ENCODE peak calls at places on chromosomes 16 and 17, in nine cellular contexts. A is uterus, H is A549, P is heart left ventricle, G is heart right ventricle, K is fibroblast of mammary gland, R is DND-41, E is cardiac muscle cell, Q is fibroblast of the aortic adventitia. N is an unnamed sample.

GRCh38 chr17:79104898-79105600 is 30.4 kb downstream of the ENGASE start:
- DNase-seq in P (no peak), H (no peak), E (no peak), K (no peak), A (no peak), R (no peak), G (no peak), Q (no peak), N (no peak)

GRCh38 chr17:32486091-32486700 is 597 bp upstream of the CDK5R1 start:
- DNase-seq in P (peak), A (peak), K (peak), R (peak), Q (peak), E (peak), H (peak), G (peak), N (peak)

GRCh38 chr16:78605548-78606097 is 506.2 kb downstream of the WWOX start:
- DNase-seq in H (no peak), E (no peak), K (no peak), G (no peak), Q (no peak), A (no peak), R (no peak), P (no peak), N (no peak)

GRCh38 chr16:18834873-18835272 is 33.5 kb upstream of the ARL6IP1 start:
- DNase-seq in Q (no peak), R (no peak), E (no peak), A (no peak), H (no peak), G (no peak), K (no peak), P (no peak), N (no peak)

GRCh38 chr16:61681124-61681523 is 355.1 kb downstream of the CDH8 start:
- DNase-seq in A (no peak), E (no peak), P (no peak), K (no peak), Q (no peak), H (no peak), G (no peak), R (no peak), N (no peak)

GRCh38 chr17:50955160-50955559 is 89.0 kb upstream of the TOB1 start:
- DNase-seq in G (no peak), H (no peak), Q (no peak), R (no peak), A (no peak), K (no peak), E (no peak), P (no peak), N (no peak)

GRCh38 chr16:31505483-31505882 is 2.7 kb downstream of the RUSF1 start:
- DNase-seq in H (no peak), Q (no peak), P (no peak), G (no peak), E (no peak), R (no peak), K (no peak), A (no peak), N (no peak)

GRCh38 chr16:86016201-86016965 is 117.4 kb downstream of the IRF8 start:
- DNase-seq in G (no peak), A (no peak), E (peak), R (peak), K (peak), Q (peak), H (peak), P (peak), N (peak)

GRCh38 chr17:7557825-7558543 is 566 bp upstream of the TNFSF13 start:
- DNase-seq in Q (peak), R (no peak), P (peak), E (peak), A (peak), G (peak), H (no peak), K (peak), N (peak)

GRCh38 chr17:82865996-82866395 is 26.2 kb upstream of the ZNF750 start:
- DNase-seq in P (no peak), A (no peak), K (no peak), E (no peak), R (peak), H (no peak), G (no peak), Q (no peak), N (peak)

GRCh38 chr17:48335858-48336500 is 94.0 kb downstream of the SKAP1 start:
- DNase-seq in G (no peak), P (no peak), Q (peak), A (no peak), H (peak), R (no peak), E (peak), K (peak), N (peak)

GRCh38 chr17:77783991-77784820 is 174.3 kb upstream of the TNRC6C start:
- DNase-seq in P (no peak), A (no peak), G (no peak), Q (no peak), H (no peak), E (no peak), R (peak), K (no peak), N (no peak)

GRCh38 chr16:11783319-11784047 is 13.6 kb downstream of the ZC3H7A start:
- DNase-seq in K (no peak), Q (peak), P (no peak), H (no peak), R (peak), E (peak), A (no peak), G (no peak), N (peak)

GRCh38 chr17:82416771-82417170 is 1.4 kb upstream of the HEXD start:
- DNase-seq in R (no peak), G (no peak), K (no peak), P (no peak), Q (no peak), H (no peak), E (no peak), A (no peak), N (no peak)

GRCh38 chr16:30894540-30895368 is 877 bp upstream of the BCL7C start:
- DNase-seq in K (no peak), R (no peak), A (no peak), H (no peak), Q (peak), E (no peak), P (no peak), G (no peak), N (peak)

GRCh38 chr16:34803683-34804416 is 1344.4 kb downstream of the TP53TG3F start:
- DNase-seq in P (no peak), Q (no peak), E (no peak), R (no peak), A (no peak), G (peak), K (no peak), H (no peak), N (no peak)

GRCh38 chr16:30136971-30137601 is 14.1 kb upstream of the MAPK3 start:
- DNase-seq in K (no peak), P (no peak), E (no peak), R (no peak), A (no peak), G (no peak), Q (no peak), H (no peak), N (no peak)

GRCh38 chr17:81083125-81083765 is 48.3 kb downstream of the BAIAP2 start:
- DNase-seq in P (peak), E (no peak), H (no peak), G (no peak), Q (no peak), K (no peak), R (no peak), A (peak), N (no peak)

GRCh38 chr17:50839591-50840310 is 4.4 kb downstream of the WFIKKN2 start:
- DNase-seq in R (no peak), Q (no peak), A (no peak), E (no peak), P (no peak), K (no peak), H (no peak), G (no peak), N (no peak)

GRCh38 chr17:77281904-77282367 is 141.2 kb downstream of the SEC14L1 start:
- DNase-seq in H (peak), Q (no peak), A (no peak), K (no peak), P (no peak), R (no peak), G (no peak), E (peak), N (peak)

GRCh38 chr17:27303734-27304133 is 9.8 kb downstream of the WSB1 start:
- DNase-seq in G (no peak), R (no peak), H (no peak), Q (no peak), P (no peak), A (no peak), K (no peak), E (no peak), N (no peak)

GRCh38 chr16:49455181-49455990 is 81.8 kb downstream of the C16orf78 start:
- DNase-seq in K (no peak), Q (no peak), P (no peak), G (no peak), A (peak), R (peak), E (no peak), H (no peak), N (no peak)

GRCh38 chr17:49955157-49955556 is 13.8 kb upstream of the DLX4 start:
- DNase-seq in G (no peak), H (no peak), R (no peak), P (no peak), K (no peak), E (no peak), Q (no peak), A (no peak), N (peak)

GRCh38 chr17:46995841-46996571 is 17.0 kb upstream of the RPRML start:
- DNase-seq in G (no peak), A (no peak), Q (peak), E (peak), K (peak), R (no peak), H (no peak), P (no peak), N (peak)

GRCh38 chr16:7482028-7482427 is 149.4 kb downstream of the RBFOX1 start:
- DNase-seq in G (no peak), H (no peak), R (no peak), K (no peak), A (no peak), E (no peak), P (no peak), Q (no peak), N (no peak)

GRCh38 chr17:4978720-4979119 is 8.8 kb downstream of the CAMTA2 start:
- DNase-seq in R (no peak), Q (no peak), E (no peak), A (no peak), G (no peak), K (no peak), H (no peak), P (no peak), N (no peak)

GRCh38 chr17:42632949-42633444 is 23.5 kb downstream of the TUBG1 start:
- DNase-seq in P (no peak), H (no peak), A (no peak), G (no peak), E (no peak), Q (no peak), R (no peak), K (no peak), N (peak)

GRCh38 chr16:66459878-66460277 is 32.8 kb downstream of the BEAN1 start:
- DNase-seq in Q (no peak), G (no peak), R (no peak), K (no peak), E (no peak), A (no peak), P (no peak), H (no peak), N (no peak)

GRCh38 chr17:27558842-27559505 is 72.0 kb upstream of the LGALS9 start:
- DNase-seq in H (no peak), K (no peak), P (no peak), R (no peak), A (no peak), G (no peak), Q (no peak), E (no peak), N (no peak)

GRCh38 chr17:29180051-29180787 is at the start of gene MYO18A:
- DNase-seq in H (peak), A (peak), G (peak), P (peak), E (peak), K (peak), R (peak), Q (peak), N (peak)

GRCh38 chr16:60648260-60648659 is 1388.0 kb downstream of the CDH8 start:
- DNase-seq in E (no peak), H (no peak), A (no peak), G (no peak), R (no peak), Q (no peak), P (no peak), K (no peak), N (peak)

GRCh38 chr17:70074991-70075390 is at the start of gene KCNJ16:
- DNase-seq in E (no peak), A (no peak), R (no peak), K (no peak), H (peak), Q (no peak), P (no peak), G (no peak), N (peak)
- H3K4me3 ChIP-seq in E (no peak), A (no peak), R (no peak), K (no peak), H (no peak), Q (no peak), P (no peak), G (no peak), N (no peak)

GRCh38 chr16:3017806-3018506 is at the start of gene CLDN6:
- DNase-seq in G (no peak), K (no peak), A (no peak), H (no peak), E (no peak), Q (no peak), P (no peak), R (peak), N (no peak)
- TF ChIP-seq CTCF in G (peak), K (peak), A (no peak), H (no peak), E (peak), Q (no peak), P (peak), R (peak), N (peak)

GRCh38 chr17:38464723-38465419 is 36.6 kb downstream of the ARHGAP23 start:
- DNase-seq in R (no peak), Q (peak), E (peak), H (peak), G (peak), A (peak), K (peak), P (peak), N (peak)

GRCh38 chr17:38467491-38467890 is 39.2 kb downstream of the ARHGAP23 start:
- DNase-seq in R (no peak), E (no peak), Q (no peak), P (no peak), K (no peak), A (no peak), H (no peak), G (no peak), N (no peak)

GRCh38 chr17:38464251-38464722 is 36.0 kb downstream of the ARHGAP23 start:
- DNase-seq in P (peak), R (no peak), K (peak), H (no peak), E (no peak), G (peak), A (peak), Q (no peak), N (no peak)

GRCh38 chr17:38466346-38467315 is 38.4 kb downstream of the ARHGAP23 start:
- DNase-seq in A (no peak), G (no peak), K (no peak), Q (no peak), R (no peak), P (peak), E (no peak), H (no peak), N (no peak)

GRCh38 chr17:38465420-38466345 is 37.4 kb downstream of the ARHGAP23 start:
- DNase-seq in G (peak), P (peak), H (no peak), Q (peak), E (peak), A (peak), R (no peak), K (no peak), N (peak)
- H3K4me3 ChIP-seq in G (peak), P (peak), H (peak), Q (peak), E (no peak), A (peak), R (no peak), K (peak), N (peak)

GRCh38 chr17:38729368-38729885 is 714 bp upstream of the CISD3 start:
- DNase-seq in K (no peak), H (no peak), Q (no peak), G (no peak), E (no peak), R (no peak), P (no peak), A (no peak), N (no peak)
- TF ChIP-seq CTCF in K (no peak), H (no peak), Q (no peak), G (no peak), E (no peak), R (no peak), P (no peak), A (no peak), N (no peak)

GRCh38 chr16:80711406-80711805 is 93.0 kb downstream of the CDYL2 start:
- DNase-seq in H (no peak), Q (no peak), E (no peak), K (no peak), G (no peak), R (no peak), A (no peak), P (no peak), N (no peak)
- H3K4me3 ChIP-seq in H (no peak), Q (no peak), E (no peak), K (no peak), G (no peak), R (no peak), A (no peak), P (no peak), N (no peak)

DNA sequence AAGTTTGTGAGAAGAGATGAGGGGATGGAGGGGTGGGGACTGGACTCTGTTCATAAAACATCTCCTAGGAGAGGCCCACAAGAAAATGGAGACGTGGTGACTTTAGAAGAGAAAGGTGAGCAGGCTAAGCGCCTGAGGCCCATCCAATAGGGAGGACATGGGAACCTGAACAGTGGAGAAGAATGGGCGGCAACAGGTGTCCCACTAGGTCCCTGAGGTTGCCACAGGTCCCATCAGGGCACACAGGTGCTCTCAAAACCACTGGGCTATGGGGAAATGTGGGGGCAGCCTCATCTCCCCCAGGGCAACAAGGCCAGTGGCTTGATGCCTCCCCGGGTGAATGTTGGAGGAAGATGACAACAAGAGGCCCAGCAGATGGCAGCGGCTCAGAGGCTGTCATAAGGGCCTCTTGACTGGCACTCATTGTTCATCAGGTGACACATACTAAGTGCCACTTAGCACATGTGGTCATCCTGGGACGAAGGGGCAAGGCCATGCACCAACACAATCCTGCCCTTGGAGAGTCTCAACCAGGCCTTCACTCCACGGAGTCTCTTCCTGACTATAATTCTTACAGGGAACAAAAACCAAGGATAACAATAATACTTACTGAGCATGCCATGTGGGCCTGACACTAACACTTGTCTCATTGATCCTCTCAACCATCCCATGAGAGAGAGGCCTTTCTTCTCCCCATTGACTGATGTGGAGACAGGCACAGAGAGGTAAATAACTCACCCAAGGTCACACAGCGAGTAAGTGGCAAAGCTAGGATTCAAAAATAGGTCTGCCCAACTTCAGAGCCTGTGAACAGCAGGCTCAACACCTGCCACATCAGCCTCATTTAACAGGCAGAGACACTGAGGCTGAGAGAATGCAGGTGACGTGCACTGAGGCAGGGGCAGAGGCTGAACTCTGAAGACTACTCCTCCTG is 38.0 kb downstream of the CUEDC1 start:
- DNase-seq in A (no peak), G (peak), K (no peak), Q (no peak), P (peak), R (no peak), E (no peak), H (no peak), N (no peak)
- TF ChIP-seq CTCF in A (no peak), G (no peak), K (no peak), Q (no peak), P (peak), R (peak), E (no peak), H (peak), N (no peak)

GRCh38 chr16:3066440-3066748 is 954 bp downstream of the IL32 start:
- DNase-seq in K (no peak), A (no peak), R (no peak), G (no peak), Q (no peak), P (no peak), E (no peak), H (no peak), N (no peak)

GRCh38 chr16:3062553-3062952 is 2.9 kb upstream of the IL32 start:
- DNase-seq in Q (no peak), G (no peak), R (no peak), K (no peak), A (no peak), H (no peak), E (no peak), P (no peak), N (no peak)

GRCh38 chr16:3065069-3065741 is at the start of gene IL32:
- DNase-seq in G (peak), P (peak), K (peak), Q (peak), E (peak), H (peak), A (peak), R (peak), N (peak)

GRCh38 chr16:3065742-3066439 is 451 bp downstream of the IL32 start:
- DNase-seq in P (no peak), H (no peak), R (peak), E (no peak), K (no peak), Q (no peak), G (no peak), A (no peak), N (no peak)

DNA sequence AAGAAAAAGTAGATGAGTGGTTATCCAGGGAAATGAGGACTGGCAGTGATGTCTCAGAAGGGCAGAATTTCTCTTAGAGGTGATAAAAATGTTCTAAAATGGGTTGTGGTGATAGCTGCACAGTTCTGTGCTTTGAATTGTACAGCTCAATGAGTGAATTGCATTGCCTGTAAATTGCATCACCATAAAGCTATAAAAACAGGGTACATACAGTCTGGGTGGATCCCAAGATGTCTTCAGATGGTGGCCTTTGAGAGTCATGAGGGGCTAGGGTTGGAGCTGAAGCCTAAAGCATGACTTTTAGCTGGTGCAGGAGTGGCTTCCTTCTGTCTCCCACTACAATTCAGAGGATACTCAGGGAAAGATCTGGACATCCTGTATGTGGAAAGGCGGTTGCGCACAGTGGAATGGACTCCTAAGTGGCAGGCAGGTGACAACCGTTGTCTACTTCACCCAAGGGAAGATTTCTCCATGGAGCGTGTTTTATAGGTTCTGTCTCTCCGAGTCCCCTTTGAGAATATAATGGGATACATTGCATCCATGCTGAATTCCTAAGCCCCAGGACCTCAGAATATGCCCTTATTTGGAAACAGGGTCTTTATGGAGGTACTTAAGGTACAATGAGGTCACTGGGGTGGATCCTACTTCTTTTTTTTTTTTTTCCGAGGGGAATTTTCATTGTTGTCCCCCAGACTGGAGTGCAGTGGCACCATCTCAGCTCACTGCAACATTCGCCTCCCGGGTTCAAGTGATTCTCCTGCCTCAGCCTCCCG is 1.6 kb upstream of the IL32 start:
- DNase-seq in G (no peak), P (no peak), H (no peak), E (no peak), R (no peak), A (no peak), Q (no peak), K (no peak), N (no peak)
- H3K4me3 ChIP-seq in G (no peak), P (no peak), H (no peak), E (no peak), R (no peak), A (no peak), Q (no peak), K (no peak), N (no peak)

N was measured in epithelial cell of esophagus.